ENCODE peak calls at places on chromosomes 6 and 20, in nine cellular contexts. N, P, L, K, G, I, S, R and B are unnamed samples. For H3K4me1, the result is how much of the 10 kb centered on the place peaks cover.

GRCh38 chr6:78131521-78131920 is 478.7 kb downstream of the MEI4 start:
- DNase-seq in N (no peak), P (no peak), L (no peak), K (no peak), G (no peak), I (no peak), S (no peak), R (no peak), B (no peak)

GRCh38 chr20:52305843-52306242 is 114.3 kb upstream of the ZFP64 start:
- DNase-seq in N (no peak), P (no peak), L (no peak), K (no peak), G (no peak), I (no peak), S (no peak), R (no peak), B (no peak)

GRCh38 chr6:142945446-142946180 is 637 bp upstream of the HIVEP2 start:
- DNase-seq in N (peak), P (no peak), L (peak), K (peak), G (no peak), I (peak), S (peak), R (peak), B (peak)

GRCh38 chr20:63577317-63577894 is 3.4 kb upstream of the HELZ2 start:
- DNase-seq in N (peak), P (peak), L (no peak), K (no peak), G (no peak), I (no peak), S (no peak), R (no peak), B (peak)

GRCh38 chr20:22684072-22684762 is 99.8 kb upstream of the FOXA2 start:
- DNase-seq in N (peak), P (peak), L (peak), K (peak), G (peak), I (peak), S (peak), R (no peak), B (peak)

GRCh38 chr6:27091661-27092315 is 155.7 kb upstream of the PRSS16 start:
- DNase-seq in N (no peak), P (no peak), L (no peak), K (peak), G (peak), I (no peak), S (peak), R (no peak), B (no peak)

GRCh38 chr6:17311595-17312311 is 30.6 kb downstream of the RBM24 start:
- DNase-seq in N (no peak), P (peak), L (no peak), K (no peak), G (no peak), I (no peak), S (no peak), R (no peak), B (no peak)

GRCh38 chr6:79713701-79714322 is 82.7 kb downstream of the SH3BGRL2 start:
- DNase-seq in N (peak), P (peak), L (peak), K (peak), G (peak), I (no peak), S (peak), R (peak), B (no peak)

GRCh38 chr6:21949211-21949801 is 347.5 kb downstream of the PRL start:
- DNase-seq in N (no peak), P (no peak), L (peak), K (no peak), G (no peak), I (no peak), S (no peak), R (no peak), B (no peak)

GRCh38 chr20:39282619-39283092 is 320.5 kb downstream of the DHX35 start:
- DNase-seq in N (peak), P (no peak), L (no peak), K (no peak), G (no peak), I (no peak), S (no peak), R (no peak), B (no peak)

GRCh38 chr6:106145741-106146227 is 59.6 kb downstream of the PRDM1 start:
- DNase-seq in N (no peak), P (no peak), L (no peak), K (no peak), G (no peak), I (no peak), S (peak), R (no peak), B (no peak)
- H3K4me1 ChIP-seq in N (under half), P (under half), L (under half), K (under half), G (under half), I (under half), S (half or more), R (under half), B (under half)

GRCh38 chr6:166658792-166659150 is 31.7 kb upstream of the RPS6KA2 start:
- DNase-seq in N (no peak), P (no peak), L (no peak), K (no peak), G (no peak), I (no peak), S (no peak), R (no peak), B (no peak)

GRCh38 chr6:166656269-166657206 is 29.5 kb upstream of the RPS6KA2 start:
- DNase-seq in N (no peak), P (no peak), L (no peak), K (no peak), G (no peak), I (no peak), S (no peak), R (no peak), B (peak)

GRCh38 chr6:166655713-166656265 is 28.7 kb upstream of the RPS6KA2 start:
- DNase-seq in N (no peak), P (no peak), L (no peak), K (no peak), G (no peak), I (no peak), S (no peak), R (no peak), B (no peak)

GRCh38 chr6:166658115-166658791 is 31.2 kb upstream of the RPS6KA2 start:
- DNase-seq in N (no peak), P (no peak), L (no peak), K (no peak), G (no peak), I (no peak), S (no peak), R (no peak), B (no peak)

DNA sequence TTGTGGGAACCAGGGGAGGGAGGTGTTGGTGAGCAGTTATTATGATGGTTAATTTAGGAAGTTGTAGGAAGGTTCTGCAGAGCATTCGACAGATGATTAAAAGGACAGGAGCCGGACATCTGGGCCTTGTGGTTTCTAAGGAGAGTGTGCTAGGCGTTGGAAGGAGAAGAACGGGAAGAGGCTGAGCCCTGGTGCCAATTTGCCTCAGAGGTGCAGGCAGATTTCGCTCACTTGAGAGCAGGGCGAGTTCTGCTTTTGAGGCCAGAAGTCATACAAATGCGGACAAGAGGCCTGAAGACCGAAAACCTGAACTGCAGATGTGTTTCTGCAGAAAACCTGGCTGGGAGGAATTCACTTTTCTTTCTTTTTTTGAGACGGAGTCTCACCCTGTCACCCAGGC is 30.5 kb upstream of the RPS6KA2 start:
- DNase-seq in N (no peak), P (no peak), L (no peak), K (no peak), G (no peak), I (no peak), S (no peak), R (no peak), B (no peak)
- TF ChIP-seq CTCF in N (no peak), P (no peak), L (no peak), K (no peak), G (no peak), I (no peak), S (no peak), R (no peak), B (no peak)

GRCh38 chr6:15412767-15413166 is 166.9 kb downstream of the JARID2 start:
- DNase-seq in N (no peak), P (no peak), L (no peak), K (no peak), G (no peak), I (no peak), S (no peak), R (no peak), B (no peak)

GRCh38 chr6:15413558-15414257 is 167.8 kb downstream of the JARID2 start:
- DNase-seq in N (no peak), P (no peak), L (no peak), K (no peak), G (no peak), I (no peak), S (no peak), R (no peak), B (no peak)

GRCh38 chr6:15410126-15410391 is 164.2 kb downstream of the JARID2 start:
- DNase-seq in N (no peak), P (no peak), L (no peak), K (no peak), G (no peak), I (no peak), S (no peak), R (no peak), B (no peak)

GRCh38 chr6:15410752-15411151 is 164.9 kb downstream of the JARID2 start:
- DNase-seq in N (no peak), P (no peak), L (no peak), K (no peak), G (no peak), I (no peak), S (no peak), R (no peak), B (no peak)

DNA sequence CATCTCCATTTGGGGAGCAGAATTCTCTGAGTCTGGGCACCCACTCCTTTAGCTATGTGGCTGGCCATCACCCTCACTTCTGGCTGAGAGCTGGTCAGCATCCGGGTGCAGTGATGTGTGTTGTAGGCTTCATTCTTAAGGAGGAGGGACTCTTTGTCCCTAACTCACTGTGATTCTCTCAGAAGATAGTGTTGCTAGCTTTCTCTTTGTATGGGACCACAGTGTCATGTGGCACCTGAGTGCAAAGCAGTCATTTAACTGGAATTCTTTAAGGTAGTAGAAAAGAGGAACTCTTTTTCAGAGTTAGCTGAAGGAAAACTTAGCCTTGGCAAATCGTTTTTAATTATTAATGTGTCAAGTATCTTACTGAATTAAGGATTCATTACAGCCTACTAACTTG is 165.9 kb downstream of the JARID2 start:
- DNase-seq in N (no peak), P (no peak), L (no peak), K (no peak), G (no peak), I (no peak), S (no peak), R (no peak), B (no peak)
- H3K4me1 ChIP-seq in N (under half), P (under half), L (under half), K (under half), G (under half), I (under half), S (under half), R (under half), B (under half)

GRCh38 chr6:2766767-2767314 is 1.6 kb downstream of the WRNIP1 start:
- DNase-seq in N (no peak), P (no peak), L (no peak), K (no peak), G (no peak), I (no peak), S (no peak), R (no peak), B (no peak)
- TF ChIP-seq CTCF in N (no peak), P (no peak), L (no peak), K (no peak), G (no peak), I (no peak), S (peak), R (no peak), B (no peak)

GRCh38 chr6:221531-222349 is 70.5 kb upstream of the DUSP22 start:
- DNase-seq in N (no peak), P (no peak), L (no peak), K (no peak), G (no peak), I (no peak), S (no peak), R (no peak), B (no peak)
- H3K4me1 ChIP-seq in N (under half), P (under half), L (under half), K (under half), G (under half), I (under half), S (half or more), R (under half), B (under half)